ENCODE peak calls at places on chromosomes 5 and 9, in nine cellular contexts. O, Z, F, A, Q, H, B, L and S are unnamed samples. For H3K9me3, the result is how much of the 10 kb centered on the place peaks cover.

GRCh38 chr9:128621730-128622455 is 34.8 kb downstream of the DYNC2I2 start:
- DNase-seq in O (no peak), Z (no peak), F (no peak), A (no peak), Q (no peak), H (no peak), B (no peak), L (no peak), S (no peak)

GRCh38 chr5:7869474-7870136 is 657 bp downstream of the MTRR start:
- DNase-seq in O (peak), Z (no peak), F (peak), A (no peak), Q (no peak), H (peak), B (no peak), L (peak), S (peak)

GRCh38 chr5:59819806-59820205 is 73.7 kb downstream of the PDE4D start:
- DNase-seq in O (no peak), Z (no peak), F (no peak), A (no peak), Q (no peak), H (no peak), B (no peak), L (no peak), S (no peak)

GRCh38 chr5:78458843-78459242 is 98.4 kb downstream of the SCAMP1 start:
- DNase-seq in O (no peak), Z (no peak), F (no peak), A (no peak), Q (no peak), H (no peak), B (no peak), L (no peak), S (no peak)

GRCh38 chr9:68472119-68472518 is 68.6 kb downstream of the TMEM252 start:
- DNase-seq in O (no peak), Z (no peak), F (no peak), A (no peak), Q (no peak), H (no peak), B (no peak), L (no peak), S (no peak)

GRCh38 chr5:103522586-103522985 is 40.0 kb downstream of the NUDT12 start:
- DNase-seq in O (no peak), Z (no peak), F (no peak), A (no peak), Q (no peak), H (no peak), B (peak), L (no peak), S (no peak)

GRCh38 chr9:128081052-128081451 is 13.0 kb downstream of the SLC25A25 start:
- DNase-seq in O (no peak), Z (no peak), F (peak), A (no peak), Q (peak), H (no peak), B (peak), L (no peak), S (no peak)

GRCh38 chr9:93598647-93599241 is 22.4 kb downstream of the PHF2 start:
- DNase-seq in O (no peak), Z (no peak), F (no peak), A (peak), Q (no peak), H (no peak), B (no peak), L (peak), S (no peak)

GRCh38 chr5:83817591-83817990 is 96.9 kb upstream of the HAPLN1 start:
- DNase-seq in O (no peak), Z (no peak), F (no peak), A (no peak), Q (no peak), H (no peak), B (no peak), L (no peak), S (no peak)

GRCh38 chr5:73450041-73450598 is 1.5 kb upstream of the FOXD1 start:
- DNase-seq in O (no peak), Z (no peak), F (no peak), A (no peak), Q (no peak), H (no peak), B (peak), L (no peak), S (no peak)
- H3K4me3 ChIP-seq in O (no peak), Z (no peak), F (no peak), A (no peak), Q (no peak), H (no peak), B (no peak), L (no peak), S (no peak)

DNA sequence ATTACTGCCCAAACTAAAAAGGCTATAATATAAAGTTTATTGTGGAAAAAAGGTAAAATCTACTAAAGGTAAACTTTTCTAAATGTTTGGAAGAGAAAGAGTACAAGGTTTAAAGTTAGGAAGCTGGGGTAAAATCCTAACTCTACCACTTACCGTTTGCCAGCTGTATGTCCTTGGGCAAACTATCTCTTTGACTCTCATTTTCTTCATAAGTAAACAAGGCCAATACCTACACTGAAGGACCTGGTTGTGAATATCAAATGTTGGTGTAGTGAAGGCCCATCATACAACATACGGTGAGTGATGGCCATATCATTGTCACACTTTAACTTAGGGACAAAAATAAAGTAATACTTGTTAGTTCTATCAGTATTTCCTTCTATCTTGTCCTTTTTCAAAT is 34.9 kb downstream of the ABHD17B start:
- DNase-seq in O (no peak), Z (no peak), F (no peak), A (no peak), Q (no peak), H (no peak), B (no peak), L (no peak), S (no peak)
- H3K9me3 ChIP-seq in O (under half), Z (under half), F (under half), A (under half), Q (under half), H (under half), B (under half), L (under half), S (under half)

GRCh38 chr9:85942913-85943729 is 2.2 kb downstream of the NAA35 start:
- DNase-seq in O (no peak), Z (no peak), F (no peak), A (no peak), Q (no peak), H (no peak), B (no peak), L (no peak), S (no peak)
- H3K4me3 ChIP-seq in O (no peak), Z (no peak), F (no peak), A (no peak), Q (no peak), H (no peak), B (peak), L (no peak), S (peak)

DNA sequence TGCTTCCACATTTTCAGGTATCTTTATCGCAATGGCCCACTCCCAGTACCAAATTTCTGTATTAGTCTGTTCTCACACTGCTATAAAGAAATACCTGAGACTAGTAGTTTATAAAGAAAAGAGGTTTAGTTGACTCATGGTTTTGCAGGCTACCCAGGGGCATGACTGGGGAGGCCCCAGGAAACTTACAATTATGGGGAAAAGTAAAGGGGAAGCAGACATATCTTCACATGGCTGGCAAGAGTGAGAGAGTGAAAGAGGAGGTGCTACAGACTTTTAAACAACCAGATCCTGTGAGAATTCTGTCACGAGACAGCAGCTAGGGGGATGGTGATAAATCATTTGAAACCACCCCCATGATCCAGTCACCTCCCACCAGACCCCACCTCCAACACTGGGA is 238.2 kb upstream of the DMAC1 start:
- DNase-seq in O (no peak), Z (no peak), F (no peak), A (no peak), Q (no peak), H (no peak), B (no peak), L (no peak), S (no peak)
- H3K9me3 ChIP-seq in O (under half), Z (under half), F (under half), A (under half), Q (under half), H (under half), B (under half), L (under half), S (under half)

DNA sequence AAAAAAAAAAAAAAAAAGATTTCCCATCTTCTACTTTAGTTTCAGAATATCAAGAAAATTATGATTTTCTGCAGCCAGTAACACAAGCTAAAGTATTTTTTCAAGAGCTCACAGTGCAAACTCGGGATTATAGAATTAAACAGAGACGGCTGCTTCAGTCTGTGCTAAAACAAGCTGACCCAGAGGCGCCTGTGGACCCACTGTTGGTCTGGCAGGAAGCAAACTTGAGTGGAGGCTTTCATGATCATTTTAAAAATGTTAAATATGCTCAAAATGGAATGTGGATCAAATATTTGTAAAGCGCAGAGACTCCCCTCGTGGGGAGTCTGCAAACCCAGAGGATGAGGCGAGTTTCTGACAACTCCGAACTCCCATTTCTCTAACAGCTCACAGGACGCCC is 13.0 kb downstream of the ROR2 start:
- DNase-seq in O (no peak), Z (no peak), F (no peak), A (no peak), Q (no peak), H (no peak), B (no peak), L (no peak), S (no peak)
- H3K4me3 ChIP-seq in O (no peak), Z (no peak), F (no peak), A (no peak), Q (no peak), H (no peak), B (no peak), L (no peak), S (no peak)

GRCh38 chr5:141175933-141176332 is 1.7 kb upstream of the PCDHB8 start:
- DNase-seq in O (no peak), Z (no peak), F (no peak), A (no peak), Q (no peak), H (no peak), B (no peak), L (no peak), S (no peak)
- H3K9me3 ChIP-seq in O (under half), Z (under half), F (under half), A (half or more), Q (under half), H (under half), B (under half), L (under half), S (half or more)